ENCODE peak calls at places on chromosomes 5 and 9, in seven cellular contexts. O is RWPE1, N is AG04450, C is PC-3, M is neural crest cell, X is epithelial cell of esophagus, F is adrenal gland. H is an unnamed sample.

GRCh38 chr9:121822093-121823085 is 171.0 kb downstream of the DAB2IP start:
- DNase-seq in O (no peak), N (no peak), C (no peak), M (no peak), X (peak; percentile 34), F (no peak), H (no peak)

GRCh38 chr5:149730620-149731331 is 666 bp downstream of the PPARGC1B start:
- DNase-seq in O (peak; percentile 65), N (no peak), C (peak; percentile 47), M (peak; percentile 40), X (peak; percentile 36), F (no peak), H (peak; percentile 58)

GRCh38 chr9:91060520-91061343 is 259.1 kb downstream of the SYK start:
- DNase-seq in O (peak; percentile 97), N (peak; percentile 97), C (peak; percentile 94), M (no peak), X (peak; percentile 97), F (peak; percentile 76), H (peak; percentile 47)

GRCh38 chr5:57891443-57891842 is 408.8 kb upstream of the ACTBL2 start:
- DNase-seq in O (no peak), N (no peak), C (no peak), M (no peak), X (no peak), F (no peak), H (no peak)

GRCh38 chr5:53323511-53323910 is 156.9 kb upstream of the FST start:
- DNase-seq in O (peak; percentile 56), N (no peak), C (peak; percentile 76), M (no peak), X (peak; percentile 99), F (no peak), H (peak; percentile 66)

GRCh38 chr5:177362871-177363507 is 5.3 kb downstream of the RGS14 start:
- DNase-seq in O (peak; percentile 85), N (no peak), C (peak; percentile 62), M (peak; percentile 37), X (peak; percentile 66), F (no peak), H (peak; percentile 69)

GRCh38 chr5:147949711-147950573 is 43.6 kb upstream of the C5orf46 start:
- DNase-seq in O (peak; percentile 87), N (no peak), C (peak; percentile 85), M (no peak), X (peak; percentile 62), F (no peak), H (no peak)

GRCh38 chr5:135867599-135867998 is 28.0 kb downstream of the IL9 start:
- DNase-seq in O (no peak), N (no peak), C (no peak), M (no peak), X (no peak), F (no peak), H (no peak)

GRCh38 chr9:3809724-3810123 is 283.9 kb upstream of the RFX3 start:
- DNase-seq in O (peak; percentile 13), N (no peak), C (peak; percentile 79), M (no peak), X (peak; percentile 63), F (no peak), H (peak; percentile 20)

GRCh38 chr5:108046955-108047670 is 334.8 kb downstream of the FBXL17 start:
- DNase-seq in O (no peak), N (no peak), C (no peak), M (no peak), X (no peak), F (no peak), H (no peak)

GRCh38 chr5:163950248-163950647 is 444.8 kb downstream of the MAT2B start:
- DNase-seq in O (no peak), N (no peak), C (no peak), M (no peak), X (no peak), F (no peak), H (no peak)

GRCh38 chr9:77887660-77888059 is 144.0 kb downstream of the GNAQ start:
- DNase-seq in O (no peak), N (no peak), C (peak; percentile 21), M (no peak), X (peak; percentile 19), F (no peak), H (no peak)

GRCh38 chr9:37037744-37038640 is 3.9 kb upstream of the PAX5 start:
- DNase-seq in O (no peak), N (no peak), C (no peak), M (peak; percentile 47), X (no peak), F (no peak), H (no peak)

GRCh38 chr9:130448035-130448624 is 3.4 kb downstream of the ASS1 start:
- DNase-seq in O (no peak), N (peak; percentile 15), C (no peak), M (no peak), X (peak; percentile 36), F (no peak), H (no peak)

GRCh38 chr9:133306242-133307194 is 29.5 kb downstream of the SURF6 start:
- DNase-seq in O (no peak), N (no peak), C (no peak), M (no peak), X (no peak), F (peak; percentile 35), H (no peak)

GRCh38 chr5:150263801-150264621 is 25.6 kb downstream of the CAMK2A start:
- DNase-seq in O (peak; percentile 98), N (peak; percentile 65), C (peak; percentile 100), M (no peak), X (peak; percentile 97), F (peak; percentile 83), H (peak; percentile 74)

GRCh38 chr5:177967221-177967887 is 28.7 kb downstream of the PROP1 start:
- DNase-seq in O (no peak), N (no peak), C (peak; percentile 77), M (no peak), X (no peak), F (peak; percentile 15), H (no peak)

GRCh38 chr9:121331992-121332685 is 37.9 kb downstream of the STOM start:
- DNase-seq in O (no peak), N (no peak), C (peak; percentile 16), M (no peak), X (no peak), F (no peak), H (no peak)

GRCh38 chr9:126504086-126504976 is 109.4 kb upstream of the LMX1B start:
- DNase-seq in O (no peak), N (no peak), C (no peak), M (no peak), X (no peak), F (no peak), H (no peak)

GRCh38 chr9:126504977-126505455 is 108.7 kb upstream of the LMX1B start:
- DNase-seq in O (no peak), N (no peak), C (no peak), M (no peak), X (no peak), F (no peak), H (no peak)

GRCh38 chr9:126507318-126508109 is 106.2 kb upstream of the LMX1B start:
- DNase-seq in O (no peak), N (no peak), C (no peak), M (no peak), X (no peak), F (no peak), H (no peak)

GRCh38 chr9:126506361-126507317 is 107.1 kb upstream of the LMX1B start:
- DNase-seq in O (no peak), N (no peak), C (no peak), M (no peak), X (no peak), F (no peak), H (no peak)

DNA sequence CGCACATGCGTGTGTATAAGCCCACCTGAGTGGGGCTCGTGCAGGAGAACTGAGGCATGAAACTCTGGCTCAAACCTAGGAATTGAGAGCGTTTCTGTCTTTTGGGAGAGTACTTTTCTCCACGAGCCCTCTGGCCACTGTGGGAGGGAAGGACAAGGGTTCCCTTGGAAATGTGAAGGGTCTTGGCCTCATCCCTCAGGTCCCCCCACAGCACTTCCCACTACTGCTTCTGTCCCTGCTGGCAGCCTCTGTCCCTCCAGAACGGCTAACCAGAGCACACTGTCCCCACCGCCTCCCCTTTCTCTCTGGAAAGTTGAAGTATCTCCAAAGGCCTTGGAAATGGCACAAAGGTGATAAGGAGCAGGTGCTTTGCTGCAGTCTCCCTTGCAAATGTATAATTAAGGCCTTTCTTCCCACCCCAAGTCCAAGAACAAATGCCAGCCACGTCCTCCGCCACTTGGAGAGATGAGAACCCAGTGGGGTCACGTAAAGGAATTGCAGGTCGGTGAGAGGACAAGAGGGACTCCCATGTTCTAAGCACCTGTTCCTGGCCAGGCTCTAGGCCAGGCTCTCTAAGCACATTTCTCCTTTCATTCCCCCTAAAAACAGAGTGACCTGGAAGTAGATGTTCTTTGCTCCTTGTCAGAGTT is 107.9 kb upstream of the LMX1B start:
- DNase-seq in O (no peak), N (no peak), C (no peak), M (no peak), X (no peak), F (no peak), H (no peak)
- TF ChIP-seq CTCF in O (no peak), N (no peak), C (no peak), M (no peak), X (no peak), F (no peak), H (no peak)

DNA sequence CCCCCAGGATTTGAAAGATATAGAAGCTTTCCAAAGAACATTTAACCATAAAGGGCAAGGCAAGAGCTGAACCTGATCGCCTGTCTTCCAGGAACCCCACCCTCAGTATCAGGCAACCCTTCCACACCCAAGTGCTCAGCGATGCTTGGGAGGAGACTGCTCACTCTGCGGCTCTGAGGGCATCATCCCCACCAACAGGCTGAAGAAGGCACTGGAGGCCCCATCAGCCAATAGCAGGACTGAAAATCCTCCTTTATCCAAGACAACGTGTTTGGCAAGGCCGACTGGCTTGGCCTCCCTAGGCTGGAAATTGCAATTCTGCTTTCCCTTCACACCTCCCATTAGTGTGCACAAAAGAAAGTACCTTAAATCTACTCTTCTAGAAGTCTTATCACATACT is 1.4 kb upstream of the PPP2CA start:
- DNase-seq in O (no peak), N (no peak), C (no peak), M (no peak), X (peak; percentile 80), F (peak; percentile 64), H (peak; percentile 63)
- TF ChIP-seq CTCF in O (no peak), N (no peak), C (no peak), M (peak; percentile 22), X (peak; percentile 32), F (no peak), H (no peak)

DNA sequence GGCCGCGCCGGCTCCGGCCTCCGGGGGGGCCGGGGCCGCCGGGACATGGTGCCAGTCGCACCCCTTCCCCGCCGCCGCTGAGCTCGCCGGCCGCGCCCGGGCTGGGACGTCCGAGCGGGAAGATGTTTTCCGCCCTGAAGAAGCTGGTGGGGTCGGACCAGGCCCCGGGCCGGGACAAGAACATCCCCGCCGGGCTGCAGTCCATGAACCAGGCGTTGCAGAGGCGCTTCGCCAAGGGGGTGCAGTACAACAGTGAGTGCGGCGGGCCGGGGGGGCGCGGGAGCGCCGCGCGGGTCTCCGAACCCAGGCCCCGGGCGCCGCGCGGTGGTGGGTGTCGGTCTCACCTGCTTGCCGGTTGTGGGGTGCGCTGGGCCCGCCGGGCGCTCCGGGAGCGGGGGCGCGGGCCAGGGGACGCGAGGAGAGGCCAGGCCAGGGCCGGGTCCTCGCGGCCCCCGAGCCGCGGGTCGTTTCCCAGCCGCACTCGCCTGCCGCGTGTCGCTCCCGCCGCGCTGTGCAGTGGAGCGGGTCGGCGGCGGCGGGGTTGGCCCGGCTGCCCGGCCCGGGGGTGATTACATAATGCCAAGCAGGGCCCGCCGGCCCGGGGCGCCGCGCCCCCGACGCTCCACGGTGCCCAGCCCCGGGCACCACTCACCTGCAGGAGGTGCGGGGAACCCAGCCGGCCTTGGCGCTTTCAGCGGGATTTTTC is 480 bp downstream of the RABL6 start:
- DNase-seq in O (peak; percentile 44), N (no peak), C (no peak), M (no peak), X (no peak), F (no peak), H (peak; percentile 32)
- TF ChIP-seq CTCF in O (no peak), N (no peak), C (no peak), M (no peak), X (no peak), F (no peak), H (no peak)

GRCh38 chr5:139194486-139194885 is 3.7 kb downstream of the SIL1 start:
- DNase-seq in O (no peak), N (no peak), C (no peak), M (no peak), X (no peak), F (no peak), H (no peak)
- TF ChIP-seq CTCF in O (no peak), N (no peak), C (no peak), M (no peak), X (no peak), F (no peak), H (no peak)

H was measured in Calu3.